ENCODE peak calls at places on chromosomes 11 and 22, in six cellular contexts. One of them, this sample, is unnamed.

GRCh38 chr22:21443057-21443734 is 24.0 kb upstream of the TMEM191C start:
- DNase-seq in NCI-H2081: no peak
- DNase-seq in NCI-H460: no peak
- DNase-seq in NCI-H2171: no peak
- DNase-seq in NCI-H1105 treated with DMSO at 0.1 percent for 48 hours: no peak
- DNase-seq in kidney tubule cell: no peak
- DNase-seq in this sample: no peak

GRCh38 chr11:8720868-8721739 is 38.5 kb downstream of the RPL27A start:
- DNase-seq in NCI-H2081: no peak
- DNase-seq in NCI-H460: no peak
- DNase-seq in NCI-H2171: no peak
- DNase-seq in NCI-H1105 treated with DMSO at 0.1 percent for 48 hours: no peak
- DNase-seq in kidney tubule cell: no peak
- DNase-seq in this sample: no peak

GRCh38 chr11:76578655-76579046 is 91.9 kb downstream of the LRRC32 start:
- DNase-seq in NCI-H2081: no peak
- DNase-seq in NCI-H460: no peak
- DNase-seq in NCI-H2171: no peak
- DNase-seq in NCI-H1105 treated with DMSO at 0.1 percent for 48 hours: no peak
- DNase-seq in kidney tubule cell: no peak
- DNase-seq in this sample: no peak

GRCh38 chr11:304915-305833 is 2.4 kb upstream of the IFITM2 start:
- DNase-seq in NCI-H2081: no peak
- DNase-seq in NCI-H460: peak; percentile 26
- DNase-seq in NCI-H2171: peak; percentile 9
- DNase-seq in NCI-H1105 treated with DMSO at 0.1 percent for 48 hours: peak; percentile 38
- DNase-seq in kidney tubule cell: peak; percentile 60
- DNase-seq in this sample: peak; percentile 82

GRCh38 chr11:65069217-65069616 is 10.9 kb upstream of the NAALADL1 start:
- DNase-seq in NCI-H2081: no peak
- DNase-seq in NCI-H460: no peak
- DNase-seq in NCI-H2171: no peak
- DNase-seq in NCI-H1105 treated with DMSO at 0.1 percent for 48 hours: no peak
- DNase-seq in kidney tubule cell: peak; percentile 33
- DNase-seq in this sample: no peak

GRCh38 chr11:34609850-34610249 is 11.0 kb upstream of the EHF start:
- DNase-seq in NCI-H2081: no peak
- DNase-seq in NCI-H460: no peak
- DNase-seq in NCI-H2171: no peak
- DNase-seq in NCI-H1105 treated with DMSO at 0.1 percent for 48 hours: no peak
- DNase-seq in kidney tubule cell: peak; percentile 82
- DNase-seq in this sample: peak; percentile 51

GRCh38 chr22:40055143-40055926 is 60.6 kb downstream of the FAM83F start:
- DNase-seq in NCI-H2081: no peak
- DNase-seq in NCI-H460: no peak
- DNase-seq in NCI-H2171: no peak
- DNase-seq in NCI-H1105 treated with DMSO at 0.1 percent for 48 hours: no peak
- DNase-seq in kidney tubule cell: peak; percentile 45
- DNase-seq in this sample: no peak

GRCh38 chr11:59012106-59012941 is 73.0 kb downstream of the GLYATL1 start:
- DNase-seq in NCI-H2081: no peak
- DNase-seq in NCI-H460: no peak
- DNase-seq in NCI-H2171: no peak
- DNase-seq in NCI-H1105 treated with DMSO at 0.1 percent for 48 hours: no peak
- DNase-seq in kidney tubule cell: no peak
- DNase-seq in this sample: no peak

GRCh38 chr22:42910221-42910942 is 53.3 kb upstream of the ARFGAP3 start:
- DNase-seq in NCI-H2081: peak; percentile 64
- DNase-seq in NCI-H460: no peak
- DNase-seq in NCI-H2171: peak; percentile 88
- DNase-seq in NCI-H1105 treated with DMSO at 0.1 percent for 48 hours: peak; percentile 3
- DNase-seq in kidney tubule cell: no peak
- DNase-seq in this sample: no peak

GRCh38 chr11:15893080-15893492 is 463.3 kb downstream of the SOX6 start:
- DNase-seq in NCI-H2081: no peak
- DNase-seq in NCI-H460: no peak
- DNase-seq in NCI-H2171: no peak
- DNase-seq in NCI-H1105 treated with DMSO at 0.1 percent for 48 hours: no peak
- DNase-seq in kidney tubule cell: peak; percentile 52
- DNase-seq in this sample: peak; percentile 86

GRCh38 chr11:123302751-123303195 is 107.7 kb upstream of the CLMP start:
- DNase-seq in NCI-H2081: no peak
- DNase-seq in NCI-H460: no peak
- DNase-seq in NCI-H2171: no peak
- DNase-seq in NCI-H1105 treated with DMSO at 0.1 percent for 48 hours: no peak
- DNase-seq in kidney tubule cell: peak; percentile 63
- DNase-seq in this sample: peak; percentile 55

GRCh38 chr11:118980191-118980881 is 8.8 kb downstream of the FOXR1 start:
- DNase-seq in NCI-H2081: no peak
- DNase-seq in NCI-H460: no peak
- DNase-seq in NCI-H2171: no peak
- DNase-seq in NCI-H1105 treated with DMSO at 0.1 percent for 48 hours: no peak
- DNase-seq in kidney tubule cell: peak; percentile 30
- DNase-seq in this sample: no peak

GRCh38 chr11:122180435-122180834 is 64.4 kb upstream of the BLID start:
- DNase-seq in NCI-H2081: no peak
- DNase-seq in NCI-H460: peak; percentile 48
- DNase-seq in NCI-H2171: no peak
- DNase-seq in NCI-H1105 treated with DMSO at 0.1 percent for 48 hours: no peak
- DNase-seq in kidney tubule cell: peak; percentile 84
- DNase-seq in this sample: peak; percentile 88

GRCh38 chr22:23125512-23126103 is 16.2 kb downstream of the RSPH14 start:
- DNase-seq in NCI-H2081: no peak
- DNase-seq in NCI-H460: no peak
- DNase-seq in NCI-H2171: no peak
- DNase-seq in NCI-H1105 treated with DMSO at 0.1 percent for 48 hours: no peak
- DNase-seq in kidney tubule cell: no peak
- DNase-seq in this sample: no peak

GRCh38 chr11:131773626-131774025 is 403.2 kb downstream of the NTM start:
- DNase-seq in NCI-H2081: no peak
- DNase-seq in NCI-H460: no peak
- DNase-seq in NCI-H2171: no peak
- DNase-seq in NCI-H1105 treated with DMSO at 0.1 percent for 48 hours: no peak
- DNase-seq in kidney tubule cell: no peak
- DNase-seq in this sample: no peak

GRCh38 chr11:74784234-74784633 is 35.6 kb downstream of the RNF169 start:
- DNase-seq in NCI-H2081: no peak
- DNase-seq in NCI-H460: no peak
- DNase-seq in NCI-H2171: no peak
- DNase-seq in NCI-H1105 treated with DMSO at 0.1 percent for 48 hours: no peak
- DNase-seq in kidney tubule cell: no peak
- DNase-seq in this sample: no peak

GRCh38 chr22:50540352-50540751 is 5.3 kb upstream of the KLHDC7B start:
- DNase-seq in NCI-H2081: no peak
- DNase-seq in NCI-H460: no peak
- DNase-seq in NCI-H2171: no peak
- DNase-seq in NCI-H1105 treated with DMSO at 0.1 percent for 48 hours: no peak
- DNase-seq in kidney tubule cell: no peak
- DNase-seq in this sample: no peak

GRCh38 chr22:49417326-49417725 is 410.3 kb downstream of the BRD1 start:
- DNase-seq in NCI-H2081: no peak
- DNase-seq in NCI-H460: no peak
- DNase-seq in NCI-H2171: no peak
- DNase-seq in NCI-H1105 treated with DMSO at 0.1 percent for 48 hours: no peak
- DNase-seq in kidney tubule cell: no peak
- DNase-seq in this sample: no peak

GRCh38 chr11:33778682-33779081 is 4.4 kb upstream of the FBXO3 start:
- DNase-seq in NCI-H2081: no peak
- DNase-seq in NCI-H460: no peak
- DNase-seq in NCI-H2171: peak; percentile 44
- DNase-seq in NCI-H1105 treated with DMSO at 0.1 percent for 48 hours: peak; percentile 48
- DNase-seq in kidney tubule cell: no peak
- DNase-seq in this sample: peak; percentile 79

GRCh38 chr11:40602866-40603578 is 856.4 kb downstream of the LRRC4C start:
- DNase-seq in NCI-H2081: no peak
- DNase-seq in NCI-H460: no peak
- DNase-seq in NCI-H2171: no peak
- DNase-seq in NCI-H1105 treated with DMSO at 0.1 percent for 48 hours: peak; percentile 20
- DNase-seq in kidney tubule cell: peak; percentile 94
- DNase-seq in this sample: peak; percentile 61

GRCh38 chr11:76265771-76266241 is 59.5 kb upstream of the WNT11 start:
- DNase-seq in NCI-H2081: no peak
- DNase-seq in NCI-H460: no peak
- DNase-seq in NCI-H2171: no peak
- DNase-seq in NCI-H1105 treated with DMSO at 0.1 percent for 48 hours: no peak
- DNase-seq in kidney tubule cell: no peak
- DNase-seq in this sample: no peak

GRCh38 chr11:23765862-23766261 is 731.0 kb upstream of the LUZP2 start:
- DNase-seq in NCI-H2081: no peak
- DNase-seq in NCI-H460: no peak
- DNase-seq in NCI-H2171: no peak
- DNase-seq in NCI-H1105 treated with DMSO at 0.1 percent for 48 hours: no peak
- DNase-seq in kidney tubule cell: peak; percentile 10
- DNase-seq in this sample: peak; percentile 39

GRCh38 chr11:95495722-95496121 is 264.7 kb upstream of the SESN3 start:
- DNase-seq in NCI-H2081: no peak
- DNase-seq in NCI-H460: no peak
- DNase-seq in NCI-H2171: no peak
- DNase-seq in NCI-H1105 treated with DMSO at 0.1 percent for 48 hours: no peak
- DNase-seq in kidney tubule cell: no peak
- DNase-seq in this sample: no peak

GRCh38 chr11:59767212-59767611 is 12.0 kb downstream of the STX3 start:
- DNase-seq in NCI-H2081: no peak
- DNase-seq in NCI-H460: no peak
- DNase-seq in NCI-H2171: no peak
- DNase-seq in NCI-H1105 treated with DMSO at 0.1 percent for 48 hours: no peak
- DNase-seq in kidney tubule cell: no peak
- DNase-seq in this sample: no peak

GRCh38 chr11:103624708-103625623 is 411.5 kb upstream of the DDI1 start:
- DNase-seq in NCI-H2081: no peak
- DNase-seq in NCI-H460: peak; percentile 52
- DNase-seq in NCI-H2171: no peak
- DNase-seq in NCI-H1105 treated with DMSO at 0.1 percent for 48 hours: no peak
- DNase-seq in kidney tubule cell: peak; percentile 98
- DNase-seq in this sample: peak; percentile 83

GRCh38 chr11:106276859-106277436 is 199.5 kb downstream of the AASDHPPT start:
- DNase-seq in NCI-H2081: no peak
- DNase-seq in NCI-H460: no peak
- DNase-seq in NCI-H2171: no peak
- DNase-seq in NCI-H1105 treated with DMSO at 0.1 percent for 48 hours: no peak
- DNase-seq in kidney tubule cell: peak; percentile 34
- DNase-seq in this sample: peak; percentile 57

GRCh38 chr11:1773711-1774550 is 10.2 kb upstream of the CTSD start:
- DNase-seq in NCI-H2081: no peak
- DNase-seq in NCI-H460: no peak
- DNase-seq in NCI-H2171: no peak
- DNase-seq in NCI-H1105 treated with DMSO at 0.1 percent for 48 hours: no peak
- DNase-seq in kidney tubule cell: no peak
- DNase-seq in this sample: no peak